ENCODE peak calls at places on chromosomes 13 and 19, in six cellular contexts. P, N, I, A, S and B are unnamed samples.

GRCh38 chr13:72970301-72970880 is 88.4 kb upstream of the KLF5 start:
- DNase-seq in A (no peak), S (no peak), N (no peak), P (no peak), I (no peak), B (no peak)

GRCh38 chr13:105278797-105279425 is 1256.6 kb downstream of the EFNB2 start:
- DNase-seq in I (peak; percentile 5), N (peak; percentile 56), A (no peak), S (peak; percentile 68), P (no peak), B (peak; percentile 63)

GRCh38 chr13:92849381-92849780 is 377.2 kb upstream of the GPC6 start:
- DNase-seq in N (no peak), P (no peak), A (no peak), S (no peak), I (no peak), B (no peak)

GRCh38 chr19:20079487-20079886 is 1.7 kb downstream of the ZNF90 start:
- DNase-seq in S (no peak), P (no peak), A (no peak), N (no peak), I (peak; percentile 2), B (no peak)

GRCh38 chr13:87274209-87274819 is 396.9 kb upstream of the SLITRK5 start:
- DNase-seq in A (peak; percentile 7), N (peak; percentile 36), S (peak; percentile 60), P (peak; percentile 47), I (peak; percentile 57), B (peak; percentile 77)

GRCh38 chr19:4455742-4456565 is 1.6 kb downstream of the UBXN6 start:
- DNase-seq in I (peak; percentile 63), P (peak; percentile 84), A (no peak), N (no peak), S (no peak), B (peak; percentile 30)

GRCh38 chr13:79692846-79693245 is 211.9 kb downstream of the NDFIP2 start:
- DNase-seq in A (no peak), S (no peak), I (no peak), P (no peak), N (no peak), B (no peak)

GRCh38 chr19:54738715-54739114 is 402 bp downstream of the KIR2DL3 start:
- DNase-seq in P (no peak), A (no peak), S (no peak), I (no peak), N (no peak), B (no peak)

GRCh38 chr13:21033224-21033855 is 28.0 kb downstream of the LATS2 start:
- DNase-seq in S (no peak), N (no peak), P (no peak), A (no peak), I (peak; percentile 57), B (peak; percentile 22)

GRCh38 chr19:33374406-33374703 is 846 bp downstream of the CEBPG start:
- DNase-seq in S (no peak), I (peak; percentile 48), P (peak; percentile 27), N (no peak), A (peak; percentile 38), B (peak; percentile 32)

GRCh38 chr19:44824758-44825157 is 15.9 kb downstream of the BCAM start:
- DNase-seq in A (no peak), P (no peak), I (no peak), S (no peak), N (no peak), B (no peak)

GRCh38 chr13:60047943-60048342 is 115.8 kb downstream of the DIAPH3 start:
- DNase-seq in N (no peak), S (no peak), I (no peak), A (no peak), P (peak; percentile 25), B (peak; percentile 52)

GRCh38 chr13:98214008-98214643 is 37.1 kb upstream of the RNF113B start:
- DNase-seq in P (peak; percentile 95), I (peak; percentile 62), S (no peak), A (no peak), N (no peak), B (no peak)

GRCh38 chr19:31096930-31097329 is 252.3 kb downstream of the TSHZ3 start:
- DNase-seq in A (no peak), N (no peak), P (no peak), S (no peak), I (no peak), B (no peak)

GRCh38 chr13:93502071-93502470 is 275.5 kb downstream of the GPC6 start:
- DNase-seq in A (no peak), P (no peak), I (no peak), S (no peak), N (no peak), B (no peak)

GRCh38 chr13:101579291-101579802 is 126.9 kb downstream of the ITGBL1 start:
- DNase-seq in I (peak; percentile 66), S (no peak), P (peak; percentile 60), N (no peak), A (no peak), B (no peak)

GRCh38 chr19:50777830-50778303 is 7.6 kb downstream of the GPR32 start:
- DNase-seq in P (peak; percentile 14), A (peak; percentile 89), N (peak; percentile 79), I (no peak), S (no peak), B (peak; percentile 81)

GRCh38 chr13:33953203-33953602 is 135.3 kb downstream of the RFC3 start:
- DNase-seq in S (no peak), I (no peak), A (no peak), N (no peak), P (peak; percentile 26), B (no peak)

GRCh38 chr13:111658150-111659100 is 338.0 kb downstream of the TEX29 start:
- DNase-seq in A (no peak), S (peak; percentile 76), N (peak; percentile 65), I (no peak), P (no peak), B (peak; percentile 25)

GRCh38 chr13:102609696-102610095 is 12.9 kb downstream of the TPP2 start:
- DNase-seq in N (no peak), I (no peak), P (no peak), S (no peak), A (no peak), B (no peak)

GRCh38 chr13:59906413-59907027 is 257.2 kb downstream of the DIAPH3 start:
- DNase-seq in I (peak; percentile 44), N (no peak), A (no peak), P (peak; percentile 58), S (no peak), B (peak; percentile 12)

GRCh38 chr13:107296804-107297203 is 728.9 kb upstream of the ARGLU1 start:
- DNase-seq in P (peak; percentile 71), A (no peak), I (no peak), S (no peak), N (no peak), B (no peak)

GRCh38 chr19:44848805-44849457 is 2.8 kb downstream of the NECTIN2 start:
- DNase-seq in P (no peak), N (peak; percentile 50), I (peak; percentile 53), A (no peak), S (peak; percentile 33), B (peak; percentile 85)

GRCh38 chr13:26495749-26496148 is 61.7 kb upstream of the WASF3 start:
- DNase-seq in P (no peak), N (no peak), I (no peak), S (no peak), A (no peak), B (no peak)

GRCh38 chr13:83295684-83296083 is 586.6 kb downstream of the SLITRK1 start:
- DNase-seq in I (no peak), N (no peak), S (no peak), P (peak; percentile 11), A (no peak), B (no peak)

GRCh38 chr13:112809332-112810310 is 119.8 kb downstream of the ATP11A start:
- DNase-seq in S (no peak), N (no peak), P (no peak), I (no peak), A (peak; percentile 62), B (no peak)

GRCh38 chr13:36431204-36432105 is 840 bp upstream of the CCNA1 start:
- DNase-seq in S (peak; percentile 37), I (no peak), N (no peak), P (no peak), A (no peak), B (peak; percentile 15)

GRCh38 chr19:8482696-8483095 is 19.7 kb downstream of the PRAM1 start:
- DNase-seq in I (no peak), N (no peak), A (no peak), P (no peak), S (no peak), B (no peak)

DNA sequence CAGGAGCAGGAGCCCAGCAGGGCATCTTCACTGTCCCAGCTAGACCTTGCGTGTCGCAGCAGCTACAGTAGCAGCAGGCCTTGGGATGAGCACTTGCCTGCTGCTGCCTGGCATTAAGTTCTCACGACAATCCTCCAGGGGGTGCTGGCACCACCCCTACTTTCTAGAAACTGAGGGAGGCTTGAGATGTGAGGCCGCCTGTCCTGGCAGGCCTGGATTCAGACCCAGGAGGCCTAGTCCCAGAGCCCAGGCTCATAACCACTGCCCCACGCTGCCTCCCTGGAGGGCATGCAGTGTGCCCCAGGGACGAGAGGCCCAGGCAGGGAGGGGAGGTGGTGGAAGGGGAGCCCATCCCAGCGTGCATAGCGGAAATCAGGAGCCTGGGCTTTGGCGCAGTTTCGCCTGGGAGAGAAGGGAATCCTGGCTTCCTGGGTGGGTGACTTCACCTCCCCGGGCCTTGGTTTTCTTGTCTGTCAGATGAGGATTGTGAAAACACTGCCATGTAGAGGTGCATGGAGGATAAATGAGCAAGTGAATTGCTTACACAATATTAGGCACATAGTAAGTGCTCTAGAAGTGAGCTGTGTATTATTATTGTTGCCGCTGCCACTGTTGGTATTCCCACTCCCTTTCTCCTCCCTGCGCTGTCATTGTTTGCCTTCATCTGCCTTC is 26.1 kb downstream of the PPP5C start:
- DNase-seq in A (no peak), I (peak; percentile 76), N (peak; percentile 76), P (no peak), S (peak; percentile 11), B (peak; percentile 81)
- H2BK5ac ChIP-seq in A (peak overlapping the region; percentile 91), I (peak overlapping the region; percentile 93), N (no peak overlapping the region), P (peak overlapping the region; percentile 27), S (no peak overlapping the region), B (peak overlapping the region; percentile 83)

GRCh38 chr19:3243851-3244700 is 19.6 kb downstream of the CELF5 start:
- DNase-seq in S (peak; percentile 70), N (peak; percentile 64), P (peak; percentile 56), I (peak; percentile 68), A (peak; percentile 30), B (peak; percentile 68)
- H3K23ac ChIP-seq in S (peak overlapping the region; percentile 1), N (no peak overlapping the region), P (no peak overlapping the region), I (no peak overlapping the region), A (peak overlapping the region; percentile 1), B (no peak overlapping the region)

GRCh38 chr13:91572439-91572838 is 174.0 kb downstream of the GPC5 start:
- DNase-seq in N (no peak), I (no peak), P (peak; percentile 35), S (no peak), A (no peak), B (no peak)

GRCh38 chr13:91574756-91575155 is 176.3 kb downstream of the GPC5 start:
- DNase-seq in N (no peak), I (peak; percentile 18), P (peak; percentile 33), S (no peak), A (no peak), B (no peak)

GRCh38 chr13:91571681-91572080 is 173.3 kb downstream of the GPC5 start:
- DNase-seq in N (no peak), S (no peak), A (no peak), P (no peak), I (no peak), B (no peak)

GRCh38 chr13:91576590-91576989 is 178.2 kb downstream of the GPC5 start:
- DNase-seq in S (no peak), I (no peak), N (peak; percentile 58), P (no peak), A (no peak), B (peak; percentile 72)

GRCh38 chr13:91572944-91573535 is 174.6 kb downstream of the GPC5 start:
- DNase-seq in I (no peak), N (no peak), A (no peak), S (no peak), P (peak; percentile 34), B (no peak)
- H2BK5ac ChIP-seq in I (no peak overlapping the region), N (no peak overlapping the region), A (no peak overlapping the region), S (no peak overlapping the region), P (no peak overlapping the region), B (no peak overlapping the region)

GRCh38 chr19:39539519-39540332 is at the start of gene EID2:
- DNase-seq in P (peak; percentile 93), A (peak; percentile 99), I (peak; percentile 92), N (peak; percentile 93), S (peak; percentile 94), B (peak; percentile 92)
- H3K23ac ChIP-seq in P (peak within 1 kb of the TSS; percentile 98), A (no peak within 1 kb of the TSS), I (no peak within 1 kb of the TSS), N (no peak within 1 kb of the TSS), S (peak within 1 kb of the TSS; percentile 94), B (peak within 1 kb of the TSS; percentile 95)